ENCODE peak calls at places on chromosomes 12 and 14, in ten cellular contexts. One of them, this sample, is unnamed. For H3K9me2, the result is how much of the 10 kb centered on the place peaks cover.

GRCh38 chr12:95412826-95413311 is 61.1 kb upstream of the METAP2 start:
- DNase-seq in Karpas-422: peak
- DNase-seq in SK-N-SH: no peak
- DNase-seq in HCT116: peak
- DNase-seq in GM23248: peak
- DNase-seq in OCI-LY7: no peak
- DNase-seq in PC-3: peak
- DNase-seq in GM23338: no peak
- DNase-seq in PC-9: peak
- DNase-seq in hepatocyte: peak
- DNase-seq in this sample: no peak

GRCh38 chr14:82565825-82566224 is 1032.2 kb upstream of the SEL1L start:
- DNase-seq in HCT116: no peak
- DNase-seq in GM23338: no peak
- DNase-seq in SK-N-SH: no peak
- DNase-seq in GM23248: no peak
- DNase-seq in OCI-LY7: no peak
- DNase-seq in hepatocyte: no peak
- DNase-seq in PC-3: no peak
- DNase-seq in Karpas-422: no peak
- DNase-seq in PC-9: no peak
- DNase-seq in this sample: no peak

GRCh38 chr12:55067701-55068100 is 47.9 kb downstream of the NEUROD4 start:
- DNase-seq in PC-3: no peak
- DNase-seq in SK-N-SH: no peak
- DNase-seq in Karpas-422: no peak
- DNase-seq in PC-9: no peak
- DNase-seq in GM23248: no peak
- DNase-seq in GM23338: no peak
- DNase-seq in hepatocyte: no peak
- DNase-seq in OCI-LY7: no peak
- DNase-seq in HCT116: no peak
- DNase-seq in this sample: no peak

GRCh38 chr12:72271741-72272661 is at the start of gene TRHDE:
- DNase-seq in GM23248: peak
- DNase-seq in Karpas-422: no peak
- DNase-seq in PC-9: no peak
- DNase-seq in HCT116: no peak
- DNase-seq in OCI-LY7: no peak
- DNase-seq in SK-N-SH: peak
- DNase-seq in hepatocyte: peak
- DNase-seq in GM23338: peak
- DNase-seq in PC-3: peak
- DNase-seq in this sample: no peak

GRCh38 chr12:96425321-96425720 is 25.1 kb upstream of the CDK17 start:
- DNase-seq in GM23338: no peak
- DNase-seq in GM23248: peak
- DNase-seq in hepatocyte: no peak
- DNase-seq in OCI-LY7: no peak
- DNase-seq in PC-3: peak
- DNase-seq in PC-9: no peak
- DNase-seq in SK-N-SH: no peak
- DNase-seq in HCT116: no peak
- DNase-seq in Karpas-422: no peak
- DNase-seq in this sample: no peak

GRCh38 chr12:1220127-1221092 is 229.4 kb downstream of the ERC1 start:
- DNase-seq in HCT116: no peak
- DNase-seq in GM23248: no peak
- DNase-seq in GM23338: no peak
- DNase-seq in OCI-LY7: no peak
- DNase-seq in PC-3: peak
- DNase-seq in SK-N-SH: no peak
- DNase-seq in Karpas-422: no peak
- DNase-seq in hepatocyte: no peak
- DNase-seq in PC-9: no peak
- DNase-seq in this sample: no peak

GRCh38 chr12:90099288-90099687 is 390.6 kb upstream of the ATP2B1 start:
- DNase-seq in HCT116: no peak
- DNase-seq in SK-N-SH: no peak
- DNase-seq in PC-3: peak
- DNase-seq in OCI-LY7: no peak
- DNase-seq in GM23248: peak
- DNase-seq in Karpas-422: no peak
- DNase-seq in hepatocyte: no peak
- DNase-seq in GM23338: no peak
- DNase-seq in PC-9: peak
- DNase-seq in this sample: no peak

GRCh38 chr12:69639400-69640016 is 28.8 kb upstream of the LRRC10 start:
- DNase-seq in PC-3: peak
- DNase-seq in hepatocyte: peak
- DNase-seq in PC-9: no peak
- DNase-seq in Karpas-422: peak
- DNase-seq in GM23338: peak
- DNase-seq in SK-N-SH: peak
- DNase-seq in HCT116: peak
- DNase-seq in GM23248: peak
- DNase-seq in OCI-LY7: peak
- DNase-seq in this sample: peak

GRCh38 chr14:80239631-80240030 is 28.3 kb upstream of the DIO2 start:
- DNase-seq in HCT116: no peak
- DNase-seq in GM23338: no peak
- DNase-seq in OCI-LY7: no peak
- DNase-seq in GM23248: no peak
- DNase-seq in PC-9: no peak
- DNase-seq in hepatocyte: no peak
- DNase-seq in Karpas-422: no peak
- DNase-seq in SK-N-SH: no peak
- DNase-seq in PC-3: no peak
- DNase-seq in this sample: no peak

GRCh38 chr14:54675236-54676125 is 108.6 kb downstream of the SAMD4A start:
- DNase-seq in SK-N-SH: no peak
- DNase-seq in PC-9: no peak
- DNase-seq in Karpas-422: no peak
- DNase-seq in PC-3: no peak
- DNase-seq in OCI-LY7: no peak
- DNase-seq in HCT116: no peak
- DNase-seq in GM23338: no peak
- DNase-seq in hepatocyte: no peak
- DNase-seq in GM23248: peak
- DNase-seq in this sample: no peak

GRCh38 chr12:52692253-52692652 is 11.1 kb downstream of the KRT77 start:
- DNase-seq in PC-3: no peak
- DNase-seq in hepatocyte: no peak
- DNase-seq in SK-N-SH: peak
- DNase-seq in OCI-LY7: peak
- DNase-seq in HCT116: no peak
- DNase-seq in GM23338: peak
- DNase-seq in GM23248: no peak
- DNase-seq in PC-9: no peak
- DNase-seq in Karpas-422: peak
- DNase-seq in this sample: no peak

GRCh38 chr12:47165934-47166333 is 86.2 kb upstream of the AMIGO2 start:
- DNase-seq in GM23248: no peak
- DNase-seq in PC-9: no peak
- DNase-seq in PC-3: no peak
- DNase-seq in SK-N-SH: no peak
- DNase-seq in hepatocyte: no peak
- DNase-seq in GM23338: no peak
- DNase-seq in OCI-LY7: no peak
- DNase-seq in HCT116: no peak
- DNase-seq in Karpas-422: no peak
- DNase-seq in this sample: no peak

GRCh38 chr12:108332791-108333382 is 6.2 kb downstream of the CMKLR1 start:
- DNase-seq in SK-N-SH: no peak
- DNase-seq in OCI-LY7: no peak
- DNase-seq in GM23338: no peak
- DNase-seq in GM23248: peak
- DNase-seq in Karpas-422: no peak
- DNase-seq in HCT116: no peak
- DNase-seq in PC-3: no peak
- DNase-seq in PC-9: no peak
- DNase-seq in hepatocyte: no peak
- DNase-seq in this sample: no peak

GRCh38 chr12:104571328-104571727 is 114.6 kb downstream of the CHST11 start:
- DNase-seq in hepatocyte: no peak
- DNase-seq in GM23248: no peak
- DNase-seq in GM23338: no peak
- DNase-seq in SK-N-SH: no peak
- DNase-seq in Karpas-422: no peak
- DNase-seq in PC-3: no peak
- DNase-seq in PC-9: no peak
- DNase-seq in OCI-LY7: peak
- DNase-seq in HCT116: no peak
- DNase-seq in this sample: no peak

GRCh38 chr12:124893792-124894516 is 20.5 kb downstream of the UBC start:
- DNase-seq in Karpas-422: peak
- DNase-seq in HCT116: no peak
- DNase-seq in PC-9: no peak
- DNase-seq in PC-3: no peak
- DNase-seq in OCI-LY7: no peak
- DNase-seq in GM23338: no peak
- DNase-seq in GM23248: no peak
- DNase-seq in SK-N-SH: no peak
- DNase-seq in hepatocyte: no peak
- DNase-seq in this sample: no peak
- H3K9me2 ChIP-seq in Karpas-422: under half
- H3K9me2 ChIP-seq in HCT116: under half
- H3K9me2 ChIP-seq in PC-9: under half
- H3K9me2 ChIP-seq in PC-3: under half
- H3K9me2 ChIP-seq in OCI-LY7: under half
- H3K9me2 ChIP-seq in GM23338: under half
- H3K9me2 ChIP-seq in GM23248: under half
- H3K9me2 ChIP-seq in SK-N-SH: under half
- H3K9me2 ChIP-seq in hepatocyte: under half
- H3K9me2 ChIP-seq in this sample: under half

DNA sequence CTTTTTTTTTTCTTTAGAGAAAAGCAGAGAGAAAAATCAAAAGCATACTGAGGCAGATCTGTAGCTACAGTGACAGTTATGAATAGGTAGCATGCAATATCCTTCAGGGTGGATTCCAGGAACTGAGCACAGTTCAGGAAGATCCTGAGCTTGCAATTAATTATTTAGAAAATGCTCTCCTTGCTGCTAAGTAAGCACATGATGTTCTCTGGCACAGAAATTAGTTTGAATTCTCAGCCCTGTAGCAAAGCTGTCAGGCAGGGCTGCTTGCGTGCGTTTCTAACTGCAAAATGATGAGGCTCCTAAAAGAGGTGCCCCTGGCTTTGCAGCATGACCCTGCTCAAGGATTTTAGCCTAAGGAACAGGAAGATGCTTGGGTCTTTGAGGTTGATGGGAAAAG is 327.5 kb downstream of the LRIG3 start:
- DNase-seq in SK-N-SH: no peak
- DNase-seq in Karpas-422: no peak
- DNase-seq in GM23338: no peak
- DNase-seq in hepatocyte: no peak
- DNase-seq in PC-9: no peak
- DNase-seq in GM23248: no peak
- DNase-seq in PC-3: no peak
- DNase-seq in OCI-LY7: no peak
- DNase-seq in HCT116: no peak
- DNase-seq in this sample: no peak
- H3K9me2 ChIP-seq in SK-N-SH: under half
- H3K9me2 ChIP-seq in Karpas-422: under half
- H3K9me2 ChIP-seq in GM23338: under half
- H3K9me2 ChIP-seq in hepatocyte: under half
- H3K9me2 ChIP-seq in PC-9: under half
- H3K9me2 ChIP-seq in GM23248: under half
- H3K9me2 ChIP-seq in PC-3: under half
- H3K9me2 ChIP-seq in OCI-LY7: under half
- H3K9me2 ChIP-seq in HCT116: under half
- H3K9me2 ChIP-seq in this sample: under half

DNA sequence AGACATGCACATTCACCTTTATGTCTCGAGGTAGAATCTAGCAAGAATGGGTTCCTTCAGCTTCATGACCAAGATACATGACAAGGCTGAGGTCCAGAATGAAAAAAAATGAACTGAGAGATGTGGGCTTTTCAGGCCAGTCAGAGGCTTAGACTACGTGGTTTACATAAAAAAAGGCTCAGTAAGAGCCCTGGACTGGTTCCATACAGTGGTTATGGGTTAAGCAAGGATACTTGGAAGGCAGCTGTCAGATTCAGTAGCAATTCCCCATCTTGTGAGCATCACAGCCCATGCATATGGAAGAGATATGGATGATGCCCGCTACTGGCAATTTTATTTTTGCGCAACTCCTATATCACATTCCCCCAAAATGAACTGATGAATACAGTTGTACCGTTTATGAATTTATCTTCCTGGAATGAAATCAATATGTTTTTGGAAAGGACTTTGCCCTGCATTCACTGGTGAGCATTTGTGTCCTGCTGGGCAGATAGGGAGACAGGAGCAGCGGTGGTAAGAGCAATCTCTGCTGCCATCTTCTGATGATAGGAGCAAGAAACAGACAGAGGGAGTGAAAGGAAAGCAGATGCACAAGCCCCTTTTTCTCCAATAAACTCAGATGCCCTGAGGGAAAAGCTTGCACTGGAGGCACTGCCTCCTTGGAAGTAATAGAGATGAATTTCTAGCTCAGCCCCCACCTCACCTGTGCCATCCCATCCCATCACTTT is 280.4 kb downstream of the GALC start:
- DNase-seq in GM23248: no peak
- DNase-seq in HCT116: no peak
- DNase-seq in OCI-LY7: no peak
- DNase-seq in hepatocyte: peak
- DNase-seq in PC-9: no peak
- DNase-seq in GM23338: peak
- DNase-seq in Karpas-422: peak
- DNase-seq in PC-3: no peak
- DNase-seq in SK-N-SH: no peak
- DNase-seq in this sample: no peak
- H3K9me2 ChIP-seq in GM23248: under half
- H3K9me2 ChIP-seq in HCT116: under half
- H3K9me2 ChIP-seq in OCI-LY7: under half
- H3K9me2 ChIP-seq in hepatocyte: under half
- H3K9me2 ChIP-seq in PC-9: under half
- H3K9me2 ChIP-seq in GM23338: under half
- H3K9me2 ChIP-seq in Karpas-422: under half
- H3K9me2 ChIP-seq in PC-3: under half
- H3K9me2 ChIP-seq in SK-N-SH: under half
- H3K9me2 ChIP-seq in this sample: under half

DNA sequence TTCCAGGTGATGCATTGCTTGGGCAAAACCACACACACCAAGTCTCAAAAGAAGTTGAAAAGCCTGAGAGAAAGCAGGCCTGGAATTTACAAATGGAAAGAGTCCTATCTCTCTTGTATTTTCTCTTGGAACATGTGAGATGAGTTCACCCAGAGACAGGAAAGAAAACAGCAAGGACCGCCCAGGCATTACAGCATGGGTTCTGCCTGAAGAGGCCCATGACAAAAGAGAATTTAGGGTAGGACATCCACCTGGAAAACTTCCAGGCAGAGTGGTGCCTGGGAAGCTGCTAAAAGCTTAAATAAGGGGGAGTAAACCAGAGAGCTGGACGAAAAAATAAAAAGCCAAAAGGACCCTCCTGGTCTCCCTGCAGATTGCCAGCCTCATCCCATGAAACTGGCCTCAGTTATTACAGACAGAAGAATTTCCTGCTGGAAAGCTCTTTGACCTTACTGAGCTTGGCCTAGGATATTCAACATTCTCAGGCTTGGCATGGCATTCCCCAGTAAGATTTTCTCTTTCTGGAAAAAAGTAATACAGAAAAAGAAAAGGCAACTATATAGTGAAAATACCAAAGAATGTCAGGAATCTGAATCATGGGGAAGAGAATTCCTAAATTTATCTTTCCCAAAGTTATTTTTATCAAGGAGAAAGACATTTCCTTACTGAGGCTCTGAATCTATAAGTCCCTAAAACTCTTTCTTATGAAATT is 121.3 kb upstream of the NUDT4 start:
- DNase-seq in GM23338: no peak
- DNase-seq in SK-N-SH: no peak
- DNase-seq in Karpas-422: no peak
- DNase-seq in GM23248: no peak
- DNase-seq in OCI-LY7: no peak
- DNase-seq in PC-3: no peak
- DNase-seq in PC-9: no peak
- DNase-seq in HCT116: no peak
- DNase-seq in hepatocyte: no peak
- DNase-seq in this sample: no peak
- H3K9me2 ChIP-seq in GM23338: under half
- H3K9me2 ChIP-seq in SK-N-SH: under half
- H3K9me2 ChIP-seq in Karpas-422: under half
- H3K9me2 ChIP-seq in GM23248: under half
- H3K9me2 ChIP-seq in OCI-LY7: under half
- H3K9me2 ChIP-seq in PC-3: under half
- H3K9me2 ChIP-seq in PC-9: under half
- H3K9me2 ChIP-seq in HCT116: under half
- H3K9me2 ChIP-seq in hepatocyte: under half
- H3K9me2 ChIP-seq in this sample: under half